ENCODE peak calls at places on chromosome 16, in ten cellular contexts. P is stimulated activated CD8-positive, alpha-beta memory T cell treated with anti-CD3 and anti-CD28 coated beads, Interleukin-15, amount 100 ng/mL, for 24 hours; D is central memory CD4-positive, alpha-beta T cell; F is left ventricle myocardium inferior; Q is stimulated activated naive CD8-positive, alpha-beta T cell treated with anti-CD3 and anti-CD28 coated beads, Interleukin-15, amount 100 ng/mL, for 72 hours; N is head of caudate nucleus; B is fibroblast of lung; H is body of pancreas; Y is HuH-7; L is AG04450. X is an unnamed sample.

GRCh38 chr16:5056347-5056746 is 9.4 kb downstream of the C16orf89 start:
- DNase-seq in P (peak), D (no peak), F (no peak), Q (peak), N (no peak), B (no peak), H (no peak), Y (no peak), L (no peak), X (no peak)

GRCh38 chr16:31452631-31453106 is 6.6 kb upstream of the ARMC5 start:
- DNase-seq in P (no peak), D (no peak), F (no peak), Q (no peak), N (no peak), B (peak), H (no peak), Y (no peak), L (peak), X (no peak)

GRCh38 chr16:22300427-22301071 is 3.3 kb downstream of the POLR3E start:
- DNase-seq in P (no peak), D (no peak), F (peak), Q (peak), N (peak), B (peak), H (peak), Y (peak), L (peak), X (no peak)

GRCh38 chr16:13453938-13454553 is 465.9 kb upstream of the ERCC4 start:
- DNase-seq in P (no peak), D (no peak), F (no peak), Q (peak), N (peak), B (no peak), H (peak), Y (peak), L (no peak), X (no peak)

GRCh38 chr16:81204794-81205680 is 33.5 kb upstream of the BCO1 start:
- DNase-seq in P (peak), D (peak), F (no peak), Q (peak), N (peak), B (peak), H (peak), Y (peak), L (peak), X (no peak)

GRCh38 chr16:2529961-2530628 is 1.1 kb downstream of the CEMP1 start:
- DNase-seq in P (no peak), D (no peak), F (no peak), Q (no peak), N (no peak), B (no peak), H (no peak), Y (no peak), L (no peak), X (no peak)

GRCh38 chr16:49498241-49499017 is 124.8 kb downstream of the C16orf78 start:
- DNase-seq in P (no peak), D (no peak), F (no peak), Q (no peak), N (no peak), B (no peak), H (no peak), Y (no peak), L (no peak), X (no peak)

GRCh38 chr16:84547539-84548058 is 43.1 kb upstream of the MEAK7 start:
- DNase-seq in P (no peak), D (no peak), F (no peak), Q (no peak), N (no peak), B (no peak), H (no peak), Y (no peak), L (no peak), X (no peak)

GRCh38 chr16:4855371-4855770 is 8.1 kb downstream of the UBN1 start:
- DNase-seq in P (no peak), D (no peak), F (no peak), Q (no peak), N (no peak), B (no peak), H (no peak), Y (no peak), L (no peak), X (no peak)